ENCODE peak calls at places on chromosomes 13 and 19, in eight cellular contexts. W is EH; Q is psoas muscle; S is activated CD4-positive, CD25-positive, alpha-beta regulatory T cell; R is NCI-H345; B is fibroblast of pulmonary artery; V is GM23248; N is WTC11. C is an unnamed sample.

GRCh38 chr19:51687791-51688664 is 5.1 kb upstream of the SPACA6 start:
- DNase-seq in V (peak), W (peak), B (peak), S (no peak), Q (peak), N (peak), R (no peak), C (no peak)

GRCh38 chr19:41366089-41366488 is 2.1 kb upstream of the B9D2 start:
- DNase-seq in Q (no peak), W (no peak), R (no peak), N (no peak), B (no peak), S (no peak), V (no peak), C (no peak)

GRCh38 chr19:53915000-53915399 is 5.9 kb downstream of the CACNG7 start:
- DNase-seq in N (peak), S (no peak), V (no peak), Q (no peak), W (no peak), R (no peak), B (no peak), C (no peak)

GRCh38 chr19:956747-957451 is 27.2 kb upstream of the WDR18 start:
- DNase-seq in V (peak), Q (no peak), W (peak), R (no peak), S (no peak), B (no peak), N (peak), C (no peak)

GRCh38 chr19:35395762-35396199 is 24.9 kb downstream of the GPR42 start:
- DNase-seq in R (peak), B (no peak), Q (no peak), W (no peak), S (no peak), V (peak), N (peak), C (no peak)

GRCh38 chr19:38736413-38737280 is 7.6 kb downstream of the CAPN12 start:
- DNase-seq in S (peak), W (peak), R (peak), N (peak), B (no peak), V (peak), Q (no peak), C (peak)

GRCh38 chr19:2208975-2209374 is 27.2 kb downstream of the PLEKHJ1 start:
- DNase-seq in W (no peak), Q (no peak), S (no peak), R (no peak), V (no peak), N (no peak), B (no peak), C (no peak)

GRCh38 chr13:100506154-100506553 is 82.4 kb downstream of the GGACT start:
- DNase-seq in B (no peak), S (peak), V (no peak), Q (no peak), R (no peak), W (no peak), N (no peak), C (no peak)

GRCh38 chr13:59312776-59313175 is 851.0 kb downstream of the DIAPH3 start:
- DNase-seq in W (no peak), N (no peak), Q (no peak), B (no peak), S (no peak), R (no peak), V (no peak), C (no peak)

GRCh38 chr13:29593605-29594297 is 1.7 kb downstream of the SLC7A1 start:
- DNase-seq in W (no peak), N (no peak), V (no peak), R (no peak), B (no peak), S (no peak), Q (no peak), C (no peak)

GRCh38 chr13:108304170-108305068 is 34.9 kb downstream of the TNFSF13B start:
- DNase-seq in W (no peak), R (no peak), Q (no peak), S (no peak), N (no peak), V (no peak), B (no peak), C (peak)

GRCh38 chr19:36049080-36049698 is 4.9 kb downstream of the THAP8 start:
- DNase-seq in W (peak), Q (no peak), N (no peak), S (no peak), R (no peak), B (no peak), V (no peak), C (no peak)

GRCh38 chr19:54312436-54313362 is at the start of gene LILRA5:
- DNase-seq in W (no peak), B (no peak), V (no peak), S (no peak), N (no peak), R (no peak), Q (no peak), C (peak)

GRCh38 chr19:38837656-38838121 is 6.1 kb upstream of the ECH1 start:
- DNase-seq in B (no peak), N (no peak), R (no peak), W (peak), S (no peak), V (peak), Q (no peak), C (no peak)

GRCh38 chr19:7104783-7105447 is 35.4 kb downstream of the ZNF557 start:
- DNase-seq in B (no peak), R (no peak), N (no peak), W (no peak), Q (no peak), S (no peak), V (no peak), C (no peak)

GRCh38 chr13:94712812-94713555 is 639 bp upstream of the SOX21 start:
- DNase-seq in R (peak), Q (peak), V (peak), W (peak), N (peak), B (peak), S (no peak), C (no peak)

GRCh38 chr13:29886446-29886845 is 36.0 kb upstream of the UBL3 start:
- DNase-seq in B (no peak), R (no peak), S (peak), Q (no peak), N (no peak), W (no peak), V (no peak), C (no peak)

GRCh38 chr19:47156861-47157454 is 26.3 kb downstream of the SAE1 start:
- DNase-seq in S (no peak), Q (no peak), V (no peak), N (no peak), R (no peak), W (peak), B (no peak), C (no peak)

GRCh38 chr19:12757544-12758274 is 6.1 kb downstream of the BEST2 start:
- DNase-seq in R (peak), S (peak), Q (peak), N (peak), V (peak), B (peak), W (peak), C (peak)

GRCh38 chr19:3790209-3790734 is 4.1 kb upstream of the MATK start:
- DNase-seq in W (no peak), V (no peak), N (no peak), Q (no peak), B (no peak), S (no peak), R (no peak), C (no peak)

GRCh38 chr19:15631817-15632216 is 8.9 kb upstream of the CYP4F3 start:
- DNase-seq in W (peak), B (no peak), R (no peak), S (no peak), Q (no peak), V (peak), N (peak), C (no peak)

GRCh38 chr13:27774169-27774568 is 18.1 kb upstream of the GSX1 start:
- DNase-seq in B (no peak), S (no peak), W (no peak), N (no peak), R (no peak), V (no peak), Q (no peak), C (no peak)

GRCh38 chr13:98267080-98267912 is 90.2 kb upstream of the RNF113B start:
- DNase-seq in N (no peak), Q (no peak), B (no peak), V (peak), S (no peak), R (no peak), W (no peak), C (peak)

GRCh38 chr13:35888327-35888940 is 242.7 kb downstream of the DCLK1 start:
- DNase-seq in N (no peak), R (peak), V (no peak), S (no peak), W (peak), B (peak), Q (no peak), C (no peak)

GRCh38 chr19:4984448-4984990 is 15.6 kb downstream of the KDM4B start:
- DNase-seq in W (no peak), N (no peak), V (no peak), R (peak), Q (no peak), S (no peak), B (no peak), C (no peak)

GRCh38 chr19:46951236-46951986 is 68.2 kb upstream of the NPAS1 start:
- DNase-seq in Q (no peak), R (no peak), N (no peak), B (no peak), W (peak), V (peak), S (no peak), C (peak)

GRCh38 chr19:31718898-31719297 is 369.7 kb upstream of the TSHZ3 start:
- DNase-seq in Q (no peak), S (no peak), W (no peak), V (no peak), R (no peak), B (no peak), N (no peak), C (no peak)

GRCh38 chr13:112703935-112704633 is 14.2 kb downstream of the ATP11A start:
- DNase-seq in S (no peak), R (no peak), N (peak), V (no peak), W (no peak), B (no peak), Q (no peak), C (peak)

GRCh38 chr13:100825551-100825950 is 151.0 kb upstream of the TMTC4 start:
- DNase-seq in N (no peak), Q (no peak), W (peak), R (no peak), B (peak), V (peak), S (no peak), C (no peak)

GRCh38 chr19:18898533-18899408 is 2.8 kb upstream of the CERS1 start:
- DNase-seq in R (no peak), S (no peak), B (no peak), N (no peak), W (no peak), Q (no peak), V (no peak), C (no peak)

GRCh38 chr19:3369337-3370213 is 3.2 kb downstream of the NFIC start:
- DNase-seq in V (peak), B (peak), Q (peak), N (no peak), S (no peak), R (no peak), W (peak), C (peak)

GRCh38 chr13:44364601-44365000 is 9.0 kb upstream of the SERP2 start:
- DNase-seq in Q (no peak), N (no peak), B (peak), W (peak), V (peak), S (no peak), R (no peak), C (peak)

GRCh38 chr19:45508931-45509691 is 1.8 kb downstream of the VASP start:
- DNase-seq in N (peak), W (peak), R (no peak), S (no peak), B (peak), Q (peak), V (peak), C (peak)

GRCh38 chr13:36820222-36820621 is 1.2 kb downstream of the RFXAP start:
- DNase-seq in B (no peak), R (no peak), W (no peak), Q (no peak), N (no peak), V (peak), S (no peak), C (no peak)

GRCh38 chr13:37816276-37816675 is 53.3 kb downstream of the TRPC4 start:
- DNase-seq in N (no peak), R (no peak), V (no peak), B (peak), S (no peak), Q (no peak), W (peak), C (no peak)

GRCh38 chr13:101453784-101454201 is 1.3 kb downstream of the ITGBL1 start:
- DNase-seq in N (peak), R (peak), B (no peak), V (peak), S (no peak), Q (no peak), W (peak), C (no peak)

GRCh38 chr13:44752184-44752583 is 176.1 kb upstream of the TSC22D1 start:
- DNase-seq in R (no peak), Q (no peak), W (no peak), S (no peak), N (no peak), V (no peak), B (no peak), C (no peak)

GRCh38 chr19:38023245-38023644 is 116.2 kb downstream of the SIPA1L3 start:
- DNase-seq in B (peak), W (peak), Q (no peak), S (no peak), V (peak), R (no peak), N (no peak), C (no peak)

GRCh38 chr13:44271915-44272341 is 101.7 kb upstream of the SERP2 start:
- DNase-seq in W (peak), R (no peak), S (no peak), B (no peak), N (no peak), Q (peak), V (no peak), C (no peak)

GRCh38 chr19:42051166-42052115 is 18.6 kb downstream of the GRIK5 start:
- DNase-seq in W (peak), S (no peak), V (peak), N (no peak), B (no peak), Q (no peak), R (peak), C (no peak)

C was measured in left lobe of liver.